ENCODE peak calls at places on chromosomes 5 and 9, in seven cellular contexts. F is substantia nigra; W is frontal cortex; G is activated CD8-positive, alpha-beta memory T cell treated with anti-CD3 and anti-CD28 coated beads, Interleukin-2, amount 50 U/mL, for 4 hours; L is OCI-LY7; B is activated CD4-positive, CD25-positive, alpha-beta regulatory T cell treated with anti-CD3 and anti-CD28 coated beads, Interleukin-2, amount 50 U/mL, for 72 hours; N is dorsolateral prefrontal cortex. I is an unnamed sample.

GRCh38 chr5:178730940-178731265 is 444 bp upstream of the ZNF354A start:
- DNase-seq in B (no peak), N (no peak), L (peak), G (no peak), W (no peak), F (no peak), I (no peak)

GRCh38 chr5:177552839-177553455 is 1.4 kb downstream of the FAM193B start:
- DNase-seq in G (no peak), N (peak), F (no peak), B (no peak), L (no peak), W (no peak), I (no peak)

GRCh38 chr9:9061599-9061998 is 1262.0 kb upstream of the DMAC1 start:
- DNase-seq in G (no peak), N (no peak), L (no peak), F (no peak), B (no peak), W (no peak), I (no peak)

GRCh38 chr9:136011703-136012496 is 50.7 kb upstream of the UBAC1 start:
- DNase-seq in B (no peak), W (peak), F (peak), L (peak), G (no peak), N (peak), I (peak)

GRCh38 chr5:773517-774264 is 10.8 kb downstream of the ZDHHC11B start:
- DNase-seq in W (no peak), L (no peak), F (no peak), N (no peak), B (peak), G (no peak), I (no peak)

GRCh38 chr5:1546556-1546955 is 22.8 kb upstream of the LPCAT1 start:
- DNase-seq in G (no peak), F (no peak), W (no peak), B (no peak), L (no peak), N (peak), I (no peak)

GRCh38 chr5:111792659-111793058 is 35.7 kb upstream of the NREP start:
- DNase-seq in F (no peak), N (no peak), W (no peak), G (no peak), B (no peak), L (no peak), I (no peak)

GRCh38 chr9:85262333-85262732 is 479.4 kb downstream of the AGTPBP1 start:
- DNase-seq in L (no peak), B (no peak), F (no peak), N (no peak), W (no peak), G (no peak), I (no peak)

GRCh38 chr9:19875291-19875910 is 86.6 kb upstream of the SLC24A2 start:
- DNase-seq in G (no peak), N (no peak), L (no peak), W (no peak), F (no peak), B (no peak), I (no peak)

GRCh38 chr5:148776780-148777179 is 49.6 kb upstream of the ADRB2 start:
- DNase-seq in F (no peak), G (peak), W (no peak), N (no peak), L (no peak), B (no peak), I (no peak)

GRCh38 chr9:137621131-137621757 is 2.4 kb downstream of the EHMT1 start:
- DNase-seq in N (no peak), W (no peak), B (no peak), L (peak), G (no peak), F (no peak), I (no peak)

GRCh38 chr5:69105996-69106906 is 12.4 kb downstream of the SLC30A5 start:
- DNase-seq in B (no peak), W (no peak), F (no peak), L (peak), G (no peak), N (no peak), I (no peak)

GRCh38 chr9:34550016-34550680 is 27.4 kb upstream of the ENHO start:
- DNase-seq in B (no peak), N (no peak), G (no peak), W (no peak), F (no peak), L (no peak), I (no peak)

GRCh38 chr5:159935946-159936345 is 19.7 kb downstream of the ADRA1B start:
- DNase-seq in G (no peak), L (no peak), N (no peak), B (no peak), W (no peak), F (no peak), I (no peak)

GRCh38 chr5:152819891-152820290 is 414.8 kb upstream of the NMUR2 start:
- DNase-seq in B (no peak), W (no peak), G (no peak), N (no peak), L (no peak), F (no peak), I (no peak)

GRCh38 chr5:60993425-60993824 is 48.4 kb downstream of the NDUFAF2 start:
- DNase-seq in B (no peak), F (no peak), W (no peak), N (no peak), L (peak), G (no peak), I (no peak)

GRCh38 chr9:135414293-135414692 is 65.3 kb upstream of the PPP1R26 start:
- DNase-seq in W (no peak), B (no peak), F (no peak), N (no peak), L (no peak), G (no peak), I (no peak)

GRCh38 chr9:129495422-129496186 is 125.3 kb downstream of the C9orf50 start:
- DNase-seq in W (peak), G (peak), B (peak), N (peak), L (peak), F (peak), I (peak)

GRCh38 chr5:83270311-83270710 is 193.0 kb downstream of the XRCC4 start:
- DNase-seq in L (no peak), N (no peak), W (no peak), F (no peak), B (no peak), G (no peak), I (no peak)

GRCh38 chr5:143775258-143775657 is 36.7 kb upstream of the HMHB1 start:
- DNase-seq in B (no peak), F (no peak), G (no peak), N (no peak), L (no peak), W (no peak), I (no peak)

GRCh38 chr5:80109549-80110478 is 74.7 kb downstream of the THBS4 start:
- DNase-seq in G (no peak), N (peak), W (no peak), L (no peak), F (no peak), B (no peak), I (peak)

GRCh38 chr9:137618105-137619067 is at the start of gene EHMT1:
- DNase-seq in L (peak), W (peak), N (peak), F (peak), B (peak), G (peak), I (peak)

GRCh38 chr5:136080113-136080482 is 51.3 kb downstream of the TGFBI start:
- DNase-seq in W (no peak), B (no peak), L (no peak), N (no peak), G (no peak), F (no peak), I (no peak)

GRCh38 chr5:170736966-170737365 is 46.6 kb upstream of the GABRP start:
- DNase-seq in F (no peak), W (no peak), N (no peak), B (no peak), L (no peak), G (no peak), I (no peak)

GRCh38 chr5:41878598-41879305 is 8.5 kb upstream of the OXCT1 start:
- DNase-seq in F (no peak), G (no peak), W (no peak), L (no peak), B (no peak), N (no peak), I (no peak)

GRCh38 chr9:38405841-38406240 is 13.3 kb downstream of the ALDH1B1 start:
- DNase-seq in W (no peak), L (no peak), G (no peak), F (no peak), B (no peak), N (no peak), I (no peak)

GRCh38 chr9:13759624-13760023 is 480.1 kb upstream of the MPDZ start:
- DNase-seq in F (no peak), G (no peak), L (no peak), B (no peak), N (no peak), W (no peak), I (no peak)

GRCh38 chr5:343461-344401 is 22.2 kb downstream of the AHRR start:
- DNase-seq in L (no peak), F (no peak), G (peak), N (no peak), W (no peak), B (peak), I (no peak)

GRCh38 chr5:16934669-16935068 is 1.4 kb downstream of the MYO10 start:
- DNase-seq in N (no peak), B (no peak), W (no peak), F (no peak), L (no peak), G (no peak), I (no peak)

GRCh38 chr5:35229076-35230042 is 928 bp downstream of the PRLR start:
- DNase-seq in W (no peak), N (no peak), F (no peak), B (no peak), G (no peak), L (no peak), I (no peak)

GRCh38 chr5:1178529-1179382 is 22.6 kb upstream of the SLC6A19 start:
- DNase-seq in G (no peak), B (no peak), F (no peak), W (no peak), L (no peak), N (peak), I (no peak)

GRCh38 chr5:28734396-28734795 is 1696.0 kb upstream of the CDH9 start:
- DNase-seq in F (no peak), G (no peak), L (no peak), N (no peak), W (no peak), B (no peak), I (no peak)

GRCh38 chr5:113020461-113021273 is 44.1 kb downstream of the DCP2 start:
- DNase-seq in W (no peak), B (no peak), G (no peak), N (no peak), F (no peak), L (no peak), I (no peak)

I was measured in hippocampal formation.